ENCODE peak calls at places on chromosomes 13 and 19, in nine cellular contexts. W, E, T, G, Q, B, L, A and I are unnamed samples.

GRCh38 chr13:58598241-58598640 is 966.7 kb downstream of the PCDH17 start:
- DNase-seq in A (no peak), Q (no peak), E (no peak), G (no peak), L (no peak), W (no peak), B (no peak), T (no peak), I (no peak)

GRCh38 chr19:39599116-39599515 is 3.2 kb upstream of the LGALS13 start:
- DNase-seq in B (peak; percentile 4), W (no peak), Q (peak; percentile 35), E (peak; percentile 6), A (no peak), T (peak; percentile 41), L (no peak), G (peak; percentile 27), I (no peak)

GRCh38 chr13:45796421-45796960 is 55.1 kb downstream of the SIAH3 start:
- DNase-seq in A (no peak), B (no peak), T (no peak), E (no peak), L (no peak), G (no peak), Q (no peak), W (no peak), I (no peak)

GRCh38 chr13:41061914-41062837 is 867 bp downstream of the WBP4 start:
- DNase-seq in B (no peak), G (peak; percentile 64), L (peak; percentile 36), T (no peak), E (no peak), A (no peak), W (peak; percentile 28), Q (no peak), I (peak; percentile 56)

GRCh38 chr19:6481541-6482342 is at the start of gene DENND1C:
- DNase-seq in L (no peak), Q (peak; percentile 53), T (no peak), G (no peak), E (peak; percentile 70), B (peak; percentile 63), W (no peak), A (no peak), I (no peak)

GRCh38 chr19:38310279-38310670 is 5.5 kb downstream of the YIF1B start:
- DNase-seq in Q (no peak), L (no peak), E (no peak), W (no peak), A (no peak), G (no peak), B (no peak), T (no peak), I (no peak)

GRCh38 chr13:72284791-72285190 is 417.8 kb upstream of the DACH1 start:
- DNase-seq in Q (no peak), B (no peak), E (no peak), T (no peak), W (no peak), L (no peak), G (no peak), A (no peak), I (no peak)

GRCh38 chr19:41321600-41322270 is 11.8 kb downstream of the CCDC97 start:
- DNase-seq in A (peak; percentile 20), W (peak; percentile 72), T (no peak), E (no peak), L (peak; percentile 95), G (peak; percentile 80), B (no peak), Q (peak; percentile 63), I (peak; percentile 83)

GRCh38 chr19:54462713-54463530 is 656 bp downstream of the LENG9 start:
- DNase-seq in Q (peak; percentile 36), E (peak; percentile 67), T (peak; percentile 85), B (peak; percentile 54), W (no peak), A (no peak), L (no peak), G (peak; percentile 46), I (peak; percentile 61)

GRCh38 chr13:33800646-33801186 is 17.2 kb upstream of the RFC3 start:
- DNase-seq in L (no peak), E (no peak), A (no peak), G (no peak), B (no peak), W (no peak), T (no peak), Q (no peak), I (no peak)

GRCh38 chr19:33215438-33216197 is 10.0 kb downstream of the SLC7A10 start:
- DNase-seq in W (no peak), L (no peak), Q (no peak), B (no peak), E (no peak), A (no peak), T (no peak), G (no peak), I (no peak)

GRCh38 chr19:11737964-11738745 is 591 bp downstream of the ZNF823 start:
- DNase-seq in L (no peak), W (no peak), A (no peak), T (peak; percentile 71), B (peak; percentile 5), G (peak; percentile 12), Q (no peak), E (peak; percentile 27), I (no peak)

GRCh38 chr13:77583551-77583950 is 48.0 kb downstream of the SCEL start:
- DNase-seq in W (no peak), Q (no peak), E (no peak), L (no peak), A (no peak), T (no peak), G (no peak), B (no peak), I (no peak)

GRCh38 chr19:47766670-47767069 is 11.8 kb upstream of the SELENOW start:
- DNase-seq in Q (no peak), B (no peak), W (no peak), T (no peak), E (no peak), G (no peak), A (no peak), L (no peak), I (no peak)

GRCh38 chr13:111216166-111216960 is 101.3 kb downstream of the ARHGEF7 start:
- DNase-seq in Q (no peak), W (peak; percentile 18), L (peak; percentile 36), G (peak; percentile 27), B (peak; percentile 30), E (peak; percentile 38), T (no peak), A (peak; percentile 61), I (no peak)

GRCh38 chr13:50386527-50387123 is 371.4 kb downstream of the KCNRG start:
- DNase-seq in Q (no peak), T (no peak), B (no peak), A (no peak), L (no peak), G (peak; percentile 82), E (no peak), W (peak; percentile 10), I (peak; percentile 32)